ENCODE peak calls at places on chromosomes 11 and 22, in four cellular contexts. V is stomach, T is body of pancreas, P is upper lobe of right lung. N is an unnamed sample.
A peak's percentile ranks its signal among the peaks of the same experiment; 100 is the strongest.

GRCh38 chr11:2342981-2343380 is 34.1 kb upstream of the CD81 start:
- DNase-seq in P (peak; percentile 8), T (peak; percentile 28), V (no peak), N (peak; percentile 76)

GRCh38 chr11:68441466-68442230 is 18.9 kb upstream of the PPP6R3 start:
- DNase-seq in T (no peak), V (no peak), P (no peak), N (no peak)

GRCh38 chr11:23997356-23997755 is 499.5 kb upstream of the LUZP2 start:
- DNase-seq in T (no peak), P (no peak), V (no peak), N (no peak)

GRCh38 chr11:68843052-68843561 is 1.4 kb upstream of the CPT1A start:
- DNase-seq in P (no peak), V (peak; percentile 63), T (peak; percentile 23), N (no peak)

GRCh38 chr22:40401532-40401931 is 31.1 kb downstream of the SGSM3 start:
- DNase-seq in P (no peak), V (no peak), T (peak; percentile 42), N (no peak)

GRCh38 chr22:40535642-40536041 is 100.9 kb downstream of the MRTFA start:
- DNase-seq in T (no peak), P (no peak), V (no peak), N (no peak)

GRCh38 chr11:9385288-9385902 is 943 bp downstream of the IPO7 start:
- DNase-seq in T (peak; percentile 71), V (peak; percentile 59), P (no peak), N (no peak)

GRCh38 chr11:6298605-6299004 is 21.7 kb downstream of the CAVIN3 start:
- DNase-seq in P (peak; percentile 65), V (peak; percentile 82), T (peak; percentile 80), N (peak; percentile 83)

GRCh38 chr11:40235841-40236240 is 1223.6 kb downstream of the LRRC4C start:
- DNase-seq in P (no peak), V (no peak), T (no peak), N (no peak)

GRCh38 chr22:29351891-29352290 is 36.4 kb upstream of the RASL10A start:
- DNase-seq in V (no peak), P (no peak), T (no peak), N (no peak)

GRCh38 chr11:9691865-9692264 is 28.0 kb downstream of the SWAP70 start:
- DNase-seq in P (no peak), T (no peak), V (no peak), N (no peak)

GRCh38 chr11:77266766-77267165 is 34.7 kb downstream of the GDPD4 start:
- DNase-seq in P (no peak), V (no peak), T (no peak), N (no peak)

GRCh38 chr11:73204711-73205121 is 13.4 kb upstream of the P2RY2 start:
- DNase-seq in V (no peak), P (peak; percentile 75), T (peak; percentile 77), N (peak; percentile 48)

GRCh38 chr22:24728790-24729637 is 45.5 kb downstream of the PIWIL3 start:
- DNase-seq in V (no peak), T (peak; percentile 22), P (no peak), N (peak; percentile 81)

GRCh38 chr22:50526849-50527801 is 1.7 kb upstream of the SCO2 start:
- DNase-seq in P (peak; percentile 86), V (peak; percentile 72), T (peak; percentile 65), N (no peak)

GRCh38 chr11:76688146-76688545 is 17.6 kb upstream of the LRRC32 start:
- DNase-seq in T (no peak), P (no peak), V (no peak), N (no peak)

GRCh38 chr11:18766015-18766414 is 25.6 kb downstream of the PTPN5 start:
- DNase-seq in T (no peak), P (no peak), V (no peak), N (no peak)

GRCh38 chr22:47963660-47964059 is 1201.2 kb downstream of the TBC1D22A start:
- DNase-seq in T (no peak), V (no peak), P (no peak), N (no peak)

GRCh38 chr22:18048441-18048898 is 24.1 kb upstream of the MICAL3 start:
- DNase-seq in P (peak; percentile 60), T (no peak), V (no peak), N (peak; percentile 46)

GRCh38 chr11:68670208-68670992 is 13.9 kb upstream of the GAL start:
- DNase-seq in V (no peak), T (no peak), P (peak; percentile 63), N (no peak)

GRCh38 chr11:111310088-111310487 is 11.7 kb downstream of the POU2AF3 start:
- DNase-seq in T (no peak), P (no peak), V (no peak), N (no peak)

GRCh38 chr22:39384750-39385480 is 14.7 kb upstream of the TAB1 start:
- DNase-seq in V (no peak), T (no peak), P (no peak), N (peak; percentile 37)

GRCh38 chr11:12693485-12694181 is 19.4 kb downstream of the TEAD1 start:
- DNase-seq in T (peak; percentile 62), V (peak; percentile 42), P (peak; percentile 71), N (peak; percentile 44)

GRCh38 chr22:20258584-20259335 is 9.4 kb downstream of the RTN4R start:
- DNase-seq in T (no peak), P (no peak), V (no peak), N (no peak)

GRCh38 chr11:32081901-32082300 is 9.0 kb upstream of the RCN1 start:
- DNase-seq in T (no peak), P (no peak), V (no peak), N (no peak)

GRCh38 chr11:32079511-32079910 is 11.4 kb upstream of the RCN1 start:
- DNase-seq in V (no peak), P (no peak), T (no peak), N (no peak)

GRCh38 chr11:32082346-32082986 is 8.4 kb upstream of the RCN1 start:
- DNase-seq in T (no peak), P (no peak), V (no peak), N (no peak)

GRCh38 chr11:32080381-32080980 is 10.4 kb upstream of the RCN1 start:
- DNase-seq in P (no peak), T (no peak), V (no peak), N (no peak)

DNA sequence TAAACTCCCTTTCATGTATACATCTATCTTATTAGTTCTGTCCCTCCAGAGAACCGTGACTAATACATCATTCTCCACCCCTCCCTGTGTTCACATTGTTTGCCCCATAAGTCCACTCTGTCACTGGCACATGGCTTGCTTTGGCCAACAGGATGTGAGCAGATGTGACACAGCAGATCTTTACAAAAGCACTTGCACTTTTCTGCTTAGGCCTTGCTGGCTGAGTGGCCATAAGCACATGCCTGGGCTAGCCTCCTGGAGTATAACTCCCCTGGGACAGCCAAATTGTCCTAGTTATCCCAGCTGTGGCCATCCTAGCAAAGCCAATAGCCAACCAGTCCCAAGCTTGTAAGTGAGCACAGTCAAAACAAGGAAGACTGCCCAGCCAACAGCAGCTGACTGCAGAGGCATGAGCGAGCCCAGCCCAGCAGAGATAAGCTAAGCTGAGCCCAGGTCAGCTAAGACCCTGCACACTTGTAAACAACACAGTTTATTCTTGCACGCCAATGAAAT is 9.7 kb upstream of the RCN1 start:
- DNase-seq in P (no peak), V (no peak), T (no peak), N (no peak)
- H3K27ac ChIP-seq in P (no peak overlapping the region), V (no peak overlapping the region), T (no peak overlapping the region), N (no peak overlapping the region)

DNA sequence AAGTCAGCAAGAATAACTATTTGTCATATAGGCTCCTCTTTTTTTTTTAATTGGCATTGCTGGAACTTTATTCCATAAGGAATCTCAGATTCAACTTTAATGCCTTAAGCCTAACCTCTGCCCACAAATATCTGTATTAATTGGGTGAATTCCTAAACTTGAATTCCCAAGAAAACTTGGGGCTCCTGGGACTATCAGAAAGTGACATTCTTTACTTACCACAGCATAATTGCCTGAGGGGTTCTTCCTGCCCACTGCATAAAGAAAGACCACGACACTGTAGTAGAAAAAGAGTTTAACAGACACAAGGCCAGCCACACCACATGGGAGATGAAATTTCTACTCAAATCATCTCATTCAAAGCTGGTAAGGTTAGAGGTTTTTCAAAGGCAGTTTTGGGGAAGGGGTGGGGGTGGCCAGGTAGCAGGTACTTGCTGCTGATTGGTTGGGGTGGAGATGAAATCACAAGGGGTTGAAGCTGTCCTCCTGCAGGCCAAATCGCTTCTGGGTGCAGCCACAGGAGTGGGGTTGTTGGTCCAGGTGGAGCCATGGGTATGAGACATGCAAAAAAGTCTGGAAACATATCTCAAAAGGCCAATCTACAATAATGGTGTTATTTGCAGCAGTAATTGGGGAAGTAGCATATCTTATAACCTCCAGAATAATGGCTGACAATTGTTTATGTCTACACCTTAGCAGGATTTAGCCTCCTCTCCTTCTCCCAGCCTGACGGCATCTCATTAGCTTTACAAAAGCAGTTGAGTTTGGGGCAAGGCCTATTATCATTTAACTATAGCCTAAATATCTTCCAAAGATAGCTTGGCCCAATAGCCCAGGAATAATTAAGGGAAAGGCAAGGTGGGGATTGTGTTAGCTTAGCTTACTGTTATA is 4.8 kb upstream of the NLRP10 start:
- DNase-seq in V (no peak), T (no peak), P (no peak), N (no peak)
- H3K4me3 ChIP-seq in V (no peak overlapping the region), T (no peak overlapping the region), P (no peak overlapping the region), N (no peak overlapping the region)

GRCh38 chr11:66820921-66821320 is 22.3 kb upstream of the RCE1 start:
- DNase-seq in T (no peak), P (no peak), V (no peak), N (no peak)

GRCh38 chr11:66820381-66820780 is 22.9 kb upstream of the RCE1 start:
- DNase-seq in V (no peak), T (no peak), P (no peak), N (no peak)

GRCh38 chr11:66818231-66818955 is 24.8 kb upstream of the RCE1 start:
- DNase-seq in V (no peak), T (no peak), P (no peak), N (no peak)

GRCh38 chr11:66823700-66824099 is 19.5 kb upstream of the RCE1 start:
- DNase-seq in P (no peak), T (no peak), V (no peak), N (no peak)
- H3K4me1 ChIP-seq in P (no peaks in the 10 kb centered on the region), T (no peaks in the 10 kb centered on the region), V (no peaks in the 10 kb centered on the region), N (no peaks in the 10 kb centered on the region)

GRCh38 chr11:117876049-117876340 is 463 bp downstream of the FXYD6 start:
- DNase-seq in P (no peak), T (no peak), V (no peak), N (no peak)
- H3K27ac ChIP-seq in P (peak overlapping the region; percentile 51), T (no peak overlapping the region), V (no peak overlapping the region), N (peak overlapping the region; percentile 92)

GRCh38 chr11:44316388-44317240 is 6.7 kb upstream of the ALX4 start:
- DNase-seq in P (peak; percentile 67), V (no peak), T (no peak), N (no peak)
- H3K4me3 ChIP-seq in P (peak overlapping the region; percentile 13), V (peak overlapping the region; percentile 26), T (no peak overlapping the region), N (peak overlapping the region; percentile 21)

N was measured in testis.